ENCODE peak calls at places on chromosome 7, in seven cellular contexts. One of them, this sample, is unnamed.

GRCh38 chr7:122791959-122792545 is 89.3 kb upstream of the RNF148 start:
- DNase-seq in lower leg skin: no peak
- DNase-seq in NCI-H1105: no peak
- DNase-seq in GM20000: no peak
- DNase-seq in colonic mucosa: no peak
- DNase-seq in NCI-H510A treated with DMSO at 0.1 percent for 48 hours: no peak
- DNase-seq in activated CD8-positive, alpha-beta T cell treated with anti-CD3 and anti-CD28 coated beads, Interleukin-2, amount 10 ng/mL, durations not matched to agents 7 days and 5 days: no peak
- DNase-seq in this sample: no peak

GRCh38 chr7:116671681-116672595 is at the start of gene MET:
- DNase-seq in lower leg skin: peak; percentile 95
- DNase-seq in NCI-H1105: peak; percentile 69
- DNase-seq in GM20000: peak; percentile 81
- DNase-seq in colonic mucosa: peak; percentile 85
- DNase-seq in NCI-H510A treated with DMSO at 0.1 percent for 48 hours: peak; percentile 55
- DNase-seq in activated CD8-positive, alpha-beta T cell treated with anti-CD3 and anti-CD28 coated beads, Interleukin-2, amount 10 ng/mL, durations not matched to agents 7 days and 5 days: peak; percentile 54
- DNase-seq in this sample: peak; percentile 64

GRCh38 chr7:39633563-39634550 is 10.5 kb downstream of the RALA start:
- DNase-seq in lower leg skin: no peak
- DNase-seq in NCI-H1105: no peak
- DNase-seq in GM20000: no peak
- DNase-seq in colonic mucosa: no peak
- DNase-seq in NCI-H510A treated with DMSO at 0.1 percent for 48 hours: no peak
- DNase-seq in activated CD8-positive, alpha-beta T cell treated with anti-CD3 and anti-CD28 coated beads, Interleukin-2, amount 10 ng/mL, durations not matched to agents 7 days and 5 days: peak; percentile 54
- DNase-seq in this sample: no peak

GRCh38 chr7:153370092-153370491 is 610.5 kb downstream of the ACTR3B start:
- DNase-seq in lower leg skin: no peak
- DNase-seq in NCI-H1105: no peak
- DNase-seq in GM20000: no peak
- DNase-seq in colonic mucosa: no peak
- DNase-seq in NCI-H510A treated with DMSO at 0.1 percent for 48 hours: no peak
- DNase-seq in activated CD8-positive, alpha-beta T cell treated with anti-CD3 and anti-CD28 coated beads, Interleukin-2, amount 10 ng/mL, durations not matched to agents 7 days and 5 days: no peak
- DNase-seq in this sample: no peak

GRCh38 chr7:14734839-14735321 is 167.7 kb downstream of the DGKB start:
- DNase-seq in lower leg skin: no peak
- DNase-seq in NCI-H1105: no peak
- DNase-seq in GM20000: no peak
- DNase-seq in colonic mucosa: no peak
- DNase-seq in NCI-H510A treated with DMSO at 0.1 percent for 48 hours: no peak
- DNase-seq in activated CD8-positive, alpha-beta T cell treated with anti-CD3 and anti-CD28 coated beads, Interleukin-2, amount 10 ng/mL, durations not matched to agents 7 days and 5 days: no peak
- DNase-seq in this sample: no peak

GRCh38 chr7:79531905-79532304 is 78.4 kb upstream of the MAGI2 start:
- DNase-seq in lower leg skin: no peak
- DNase-seq in NCI-H1105: no peak
- DNase-seq in GM20000: no peak
- DNase-seq in colonic mucosa: no peak
- DNase-seq in NCI-H510A treated with DMSO at 0.1 percent for 48 hours: no peak
- DNase-seq in activated CD8-positive, alpha-beta T cell treated with anti-CD3 and anti-CD28 coated beads, Interleukin-2, amount 10 ng/mL, durations not matched to agents 7 days and 5 days: no peak
- DNase-seq in this sample: no peak

GRCh38 chr7:150962743-150963399 is 15.2 kb downstream of the KCNH2 start:
- DNase-seq in lower leg skin: no peak
- DNase-seq in NCI-H1105: no peak
- DNase-seq in GM20000: peak; percentile 89
- DNase-seq in colonic mucosa: peak; percentile 54
- DNase-seq in NCI-H510A treated with DMSO at 0.1 percent for 48 hours: no peak
- DNase-seq in activated CD8-positive, alpha-beta T cell treated with anti-CD3 and anti-CD28 coated beads, Interleukin-2, amount 10 ng/mL, durations not matched to agents 7 days and 5 days: peak; percentile 65
- DNase-seq in this sample: no peak

GRCh38 chr7:157469181-157470016 is 132.6 kb downstream of the DNAJB6 start:
- DNase-seq in lower leg skin: peak; percentile 83
- DNase-seq in NCI-H1105: no peak
- DNase-seq in GM20000: no peak
- DNase-seq in colonic mucosa: no peak
- DNase-seq in NCI-H510A treated with DMSO at 0.1 percent for 48 hours: no peak
- DNase-seq in activated CD8-positive, alpha-beta T cell treated with anti-CD3 and anti-CD28 coated beads, Interleukin-2, amount 10 ng/mL, durations not matched to agents 7 days and 5 days: peak; percentile 19
- DNase-seq in this sample: no peak

GRCh38 chr7:20217193-20217948 is at the start of gene MACC1:
- DNase-seq in lower leg skin: no peak
- DNase-seq in NCI-H1105: no peak
- DNase-seq in GM20000: peak; percentile 36
- DNase-seq in colonic mucosa: peak; percentile 85
- DNase-seq in NCI-H510A treated with DMSO at 0.1 percent for 48 hours: peak; percentile 98
- DNase-seq in activated CD8-positive, alpha-beta T cell treated with anti-CD3 and anti-CD28 coated beads, Interleukin-2, amount 10 ng/mL, durations not matched to agents 7 days and 5 days: peak; percentile 39
- DNase-seq in this sample: peak; percentile 92

GRCh38 chr7:113891828-113892227 is 27.0 kb downstream of the PPP1R3A start:
- DNase-seq in lower leg skin: no peak
- DNase-seq in NCI-H1105: no peak
- DNase-seq in GM20000: no peak
- DNase-seq in colonic mucosa: no peak
- DNase-seq in NCI-H510A treated with DMSO at 0.1 percent for 48 hours: no peak
- DNase-seq in activated CD8-positive, alpha-beta T cell treated with anti-CD3 and anti-CD28 coated beads, Interleukin-2, amount 10 ng/mL, durations not matched to agents 7 days and 5 days: no peak
- DNase-seq in this sample: no peak

GRCh38 chr7:31633894-31634494 is 53.0 kb upstream of the PPP1R17 start:
- DNase-seq in lower leg skin: no peak
- DNase-seq in NCI-H1105: peak; percentile 37
- DNase-seq in GM20000: peak; percentile 20
- DNase-seq in colonic mucosa: peak; percentile 70
- DNase-seq in NCI-H510A treated with DMSO at 0.1 percent for 48 hours: peak; percentile 63
- DNase-seq in activated CD8-positive, alpha-beta T cell treated with anti-CD3 and anti-CD28 coated beads, Interleukin-2, amount 10 ng/mL, durations not matched to agents 7 days and 5 days: no peak
- DNase-seq in this sample: peak; percentile 38

GRCh38 chr7:84362828-84363227 is 168.2 kb upstream of the SEMA3A start:
- DNase-seq in lower leg skin: no peak
- DNase-seq in NCI-H1105: no peak
- DNase-seq in GM20000: no peak
- DNase-seq in colonic mucosa: no peak
- DNase-seq in NCI-H510A treated with DMSO at 0.1 percent for 48 hours: no peak
- DNase-seq in activated CD8-positive, alpha-beta T cell treated with anti-CD3 and anti-CD28 coated beads, Interleukin-2, amount 10 ng/mL, durations not matched to agents 7 days and 5 days: no peak
- DNase-seq in this sample: no peak

GRCh38 chr7:130371059-130371458 is 9.2 kb upstream of the CPA1 start:
- DNase-seq in lower leg skin: no peak
- DNase-seq in NCI-H1105: peak; percentile 15
- DNase-seq in GM20000: no peak
- DNase-seq in colonic mucosa: no peak
- DNase-seq in NCI-H510A treated with DMSO at 0.1 percent for 48 hours: no peak
- DNase-seq in activated CD8-positive, alpha-beta T cell treated with anti-CD3 and anti-CD28 coated beads, Interleukin-2, amount 10 ng/mL, durations not matched to agents 7 days and 5 days: no peak
- DNase-seq in this sample: no peak

GRCh38 chr7:87146740-87147386 is 5.4 kb upstream of the DMTF1 start:
- DNase-seq in lower leg skin: peak; percentile 81
- DNase-seq in NCI-H1105: no peak
- DNase-seq in GM20000: no peak
- DNase-seq in colonic mucosa: no peak
- DNase-seq in NCI-H510A treated with DMSO at 0.1 percent for 48 hours: no peak
- DNase-seq in activated CD8-positive, alpha-beta T cell treated with anti-CD3 and anti-CD28 coated beads, Interleukin-2, amount 10 ng/mL, durations not matched to agents 7 days and 5 days: no peak
- DNase-seq in this sample: no peak

GRCh38 chr7:44060091-44060947 is 5.0 kb downstream of the PGAM2 start:
- DNase-seq in lower leg skin: peak; percentile 78
- DNase-seq in NCI-H1105: no peak
- DNase-seq in GM20000: no peak
- DNase-seq in colonic mucosa: no peak
- DNase-seq in NCI-H510A treated with DMSO at 0.1 percent for 48 hours: no peak
- DNase-seq in activated CD8-positive, alpha-beta T cell treated with anti-CD3 and anti-CD28 coated beads, Interleukin-2, amount 10 ng/mL, durations not matched to agents 7 days and 5 days: no peak
- DNase-seq in this sample: no peak

GRCh38 chr7:41998041-41998440 is 239.0 kb downstream of the GLI3 start:
- DNase-seq in lower leg skin: no peak
- DNase-seq in NCI-H1105: no peak
- DNase-seq in GM20000: no peak
- DNase-seq in colonic mucosa: no peak
- DNase-seq in NCI-H510A treated with DMSO at 0.1 percent for 48 hours: no peak
- DNase-seq in activated CD8-positive, alpha-beta T cell treated with anti-CD3 and anti-CD28 coated beads, Interleukin-2, amount 10 ng/mL, durations not matched to agents 7 days and 5 days: no peak
- DNase-seq in this sample: no peak

GRCh38 chr7:33744293-33744692 is 161.0 kb upstream of the BMPER start:
- DNase-seq in lower leg skin: no peak
- DNase-seq in NCI-H1105: peak; percentile 43
- DNase-seq in GM20000: peak; percentile 45
- DNase-seq in colonic mucosa: no peak
- DNase-seq in NCI-H510A treated with DMSO at 0.1 percent for 48 hours: peak; percentile 38
- DNase-seq in activated CD8-positive, alpha-beta T cell treated with anti-CD3 and anti-CD28 coated beads, Interleukin-2, amount 10 ng/mL, durations not matched to agents 7 days and 5 days: peak; percentile 26
- DNase-seq in this sample: no peak

GRCh38 chr7:133770863-133771492 is 356.2 kb upstream of the LRGUK start:
- DNase-seq in lower leg skin: no peak
- DNase-seq in NCI-H1105: no peak
- DNase-seq in GM20000: no peak
- DNase-seq in colonic mucosa: no peak
- DNase-seq in NCI-H510A treated with DMSO at 0.1 percent for 48 hours: no peak
- DNase-seq in activated CD8-positive, alpha-beta T cell treated with anti-CD3 and anti-CD28 coated beads, Interleukin-2, amount 10 ng/mL, durations not matched to agents 7 days and 5 days: no peak
- DNase-seq in this sample: peak; percentile 4

This sample was measured in NCI-H146.